ENCODE peak calls at places on chromosome 5, in four cellular contexts. Y, W, D and E are unnamed samples.

GRCh38 chr5:110757118-110757729 is 18.4 kb downstream of the SLC25A46 start:
- DNase-seq in Y (no peak), W (peak), D (no peak), E (peak)

GRCh38 chr5:35803221-35803651 is 53.5 kb upstream of the IL7R start:
- DNase-seq in Y (no peak), W (peak), D (no peak), E (no peak)

GRCh38 chr5:153256-153655 is 38.0 kb upstream of the LRRC14B start:
- DNase-seq in Y (no peak), W (no peak), D (no peak), E (no peak)

GRCh38 chr5:142871056-142871879 is 101.1 kb downstream of the ARHGAP26 start:
- DNase-seq in Y (no peak), W (no peak), D (no peak), E (no peak)

GRCh38 chr5:147398860-147399259 is 111.0 kb downstream of the DPYSL3 start:
- DNase-seq in Y (no peak), W (no peak), D (no peak), E (no peak)

GRCh38 chr5:161431963-161432362 is 114.6 kb downstream of the GABRB2 start:
- DNase-seq in Y (no peak), W (no peak), D (no peak), E (no peak)

GRCh38 chr5:150531686-150532085 is 23.8 kb downstream of the NDST1 start:
- DNase-seq in Y (no peak), W (no peak), D (no peak), E (no peak)

GRCh38 chr5:174295736-174296481 is 250.4 kb downstream of the NSG2 start:
- DNase-seq in Y (no peak), W (no peak), D (no peak), E (no peak)

GRCh38 chr5:123868267-123868666 is 356.3 kb downstream of the CSNK1G3 start:
- DNase-seq in Y (no peak), W (no peak), D (no peak), E (no peak)

GRCh38 chr5:150624334-150625163 is 15.9 kb upstream of the SYNPO start:
- DNase-seq in Y (peak), W (peak), D (peak), E (no peak)

GRCh38 chr5:107605596-107606125 is 65.1 kb downstream of the EFNA5 start:
- DNase-seq in Y (no peak), W (no peak), D (no peak), E (no peak)

GRCh38 chr5:137641148-137641547 is 94.7 kb downstream of the KLHL3 start:
- DNase-seq in Y (no peak), W (peak), D (no peak), E (no peak)

GRCh38 chr5:80181618-80182211 is 74.1 kb downstream of the SERINC5 start:
- DNase-seq in Y (no peak), W (peak), D (peak), E (peak)

GRCh38 chr5:75837258-75837841 is 120.1 kb upstream of the POC5 start:
- DNase-seq in Y (no peak), W (no peak), D (no peak), E (no peak)